ENCODE peak calls at places on chromosomes 1 and 21, in five cellular contexts. One of them, this sample, is unnamed.

GRCh38 chr21:28337319-28337718 is 655.4 kb downstream of the LTN1 start:
- DNase-seq in AG09309: peak; percentile 51
- DNase-seq in kidney epithelial cell: no peak
- DNase-seq in left ventricle myocardium inferior: no peak
- DNase-seq in astrocyte of the spinal cord: peak; percentile 71
- DNase-seq in this sample: peak; percentile 78

GRCh38 chr1:7372477-7373120 is 398.5 kb upstream of the VAMP3 start:
- DNase-seq in AG09309: no peak
- DNase-seq in kidney epithelial cell: no peak
- DNase-seq in left ventricle myocardium inferior: no peak
- DNase-seq in astrocyte of the spinal cord: no peak
- DNase-seq in this sample: no peak

GRCh38 chr1:223421025-223421424 is 27.8 kb downstream of the CCDC185 start:
- DNase-seq in AG09309: no peak
- DNase-seq in kidney epithelial cell: no peak
- DNase-seq in left ventricle myocardium inferior: no peak
- DNase-seq in astrocyte of the spinal cord: no peak
- DNase-seq in this sample: no peak

GRCh38 chr1:181206979-181207790 is 118.7 kb downstream of the IER5 start:
- DNase-seq in AG09309: no peak
- DNase-seq in kidney epithelial cell: no peak
- DNase-seq in left ventricle myocardium inferior: no peak
- DNase-seq in astrocyte of the spinal cord: no peak
- DNase-seq in this sample: no peak

GRCh38 chr1:235075121-235075954 is 53.3 kb downstream of the TOMM20 start:
- DNase-seq in AG09309: peak; percentile 71
- DNase-seq in kidney epithelial cell: peak; percentile 88
- DNase-seq in left ventricle myocardium inferior: peak; percentile 74
- DNase-seq in astrocyte of the spinal cord: peak; percentile 92
- DNase-seq in this sample: peak; percentile 97

GRCh38 chr21:25964009-25964408 is 206.6 kb downstream of the APP start:
- DNase-seq in AG09309: no peak
- DNase-seq in kidney epithelial cell: no peak
- DNase-seq in left ventricle myocardium inferior: no peak
- DNase-seq in astrocyte of the spinal cord: peak; percentile 33
- DNase-seq in this sample: no peak

GRCh38 chr1:12057382-12057781 is 5.7 kb upstream of the TNFRSF8 start:
- DNase-seq in AG09309: no peak
- DNase-seq in kidney epithelial cell: no peak
- DNase-seq in left ventricle myocardium inferior: no peak
- DNase-seq in astrocyte of the spinal cord: no peak
- DNase-seq in this sample: peak; percentile 23

GRCh38 chr1:44212355-44213221 is 683 bp upstream of the DMAP1 start:
- DNase-seq in AG09309: no peak
- DNase-seq in kidney epithelial cell: no peak
- DNase-seq in left ventricle myocardium inferior: no peak
- DNase-seq in astrocyte of the spinal cord: no peak
- DNase-seq in this sample: no peak

GRCh38 chr1:213686983-213687382 is 300.8 kb upstream of the PROX1 start:
- DNase-seq in AG09309: no peak
- DNase-seq in kidney epithelial cell: no peak
- DNase-seq in left ventricle myocardium inferior: no peak
- DNase-seq in astrocyte of the spinal cord: no peak
- DNase-seq in this sample: no peak

GRCh38 chr1:206012086-206012859 is 9.1 kb upstream of the RAB7B start:
- DNase-seq in AG09309: no peak
- DNase-seq in kidney epithelial cell: no peak
- DNase-seq in left ventricle myocardium inferior: peak; percentile 68
- DNase-seq in astrocyte of the spinal cord: no peak
- DNase-seq in this sample: no peak

GRCh38 chr1:33161061-33161681 is 20.7 kb downstream of the TRIM62 start:
- DNase-seq in AG09309: no peak
- DNase-seq in kidney epithelial cell: no peak
- DNase-seq in left ventricle myocardium inferior: peak; percentile 72
- DNase-seq in astrocyte of the spinal cord: peak; percentile 94
- DNase-seq in this sample: peak; percentile 48

GRCh38 chr1:109832935-109833334 is 69.2 kb upstream of the EPS8L3 start:
- DNase-seq in AG09309: no peak
- DNase-seq in kidney epithelial cell: no peak
- DNase-seq in left ventricle myocardium inferior: no peak
- DNase-seq in astrocyte of the spinal cord: no peak
- DNase-seq in this sample: no peak

GRCh38 chr1:29639741-29640427 is 403.6 kb downstream of the PTPRU start:
- DNase-seq in AG09309: no peak
- DNase-seq in kidney epithelial cell: peak; percentile 95
- DNase-seq in left ventricle myocardium inferior: no peak
- DNase-seq in astrocyte of the spinal cord: peak; percentile 87
- DNase-seq in this sample: peak; percentile 67

GRCh38 chr1:182752077-182752826 is 37.3 kb upstream of the NPL start:
- DNase-seq in AG09309: no peak
- DNase-seq in kidney epithelial cell: peak; percentile 35
- DNase-seq in left ventricle myocardium inferior: peak; percentile 16
- DNase-seq in astrocyte of the spinal cord: peak; percentile 94
- DNase-seq in this sample: peak; percentile 62

GRCh38 chr1:41917835-41918449 is 780 bp downstream of the HIVEP3 start:
- DNase-seq in AG09309: no peak
- DNase-seq in kidney epithelial cell: no peak
- DNase-seq in left ventricle myocardium inferior: peak; percentile 47
- DNase-seq in astrocyte of the spinal cord: no peak
- DNase-seq in this sample: peak; percentile 29

GRCh38 chr1:228145050-228145343 is 4.7 kb upstream of the GJC2 start:
- DNase-seq in AG09309: no peak
- DNase-seq in kidney epithelial cell: no peak
- DNase-seq in left ventricle myocardium inferior: no peak
- DNase-seq in astrocyte of the spinal cord: no peak
- DNase-seq in this sample: no peak

GRCh38 chr1:101506541-101507164 is 269.8 kb downstream of the S1PR1 start:
- DNase-seq in AG09309: no peak
- DNase-seq in kidney epithelial cell: no peak
- DNase-seq in left ventricle myocardium inferior: no peak
- DNase-seq in astrocyte of the spinal cord: peak; percentile 33
- DNase-seq in this sample: peak; percentile 31

GRCh38 chr1:67126111-67126746 is 8.5 kb downstream of the C1orf141 start:
- DNase-seq in AG09309: no peak
- DNase-seq in kidney epithelial cell: no peak
- DNase-seq in left ventricle myocardium inferior: no peak
- DNase-seq in astrocyte of the spinal cord: no peak
- DNase-seq in this sample: peak; percentile 13

GRCh38 chr1:214670098-214670497 is 67.1 kb downstream of the CENPF start:
- DNase-seq in AG09309: no peak
- DNase-seq in kidney epithelial cell: peak; percentile 2
- DNase-seq in left ventricle myocardium inferior: peak; percentile 42
- DNase-seq in astrocyte of the spinal cord: peak; percentile 79
- DNase-seq in this sample: peak; percentile 65

GRCh38 chr1:178031856-178032320 is 62.0 kb upstream of the RASAL2 start:
- DNase-seq in AG09309: peak; percentile 87
- DNase-seq in kidney epithelial cell: peak; percentile 62
- DNase-seq in left ventricle myocardium inferior: peak; percentile 84
- DNase-seq in astrocyte of the spinal cord: peak; percentile 94
- DNase-seq in this sample: peak; percentile 93

GRCh38 chr21:45053561-45053960 is 20.8 kb upstream of the ADARB1 start:
- DNase-seq in AG09309: no peak
- DNase-seq in kidney epithelial cell: no peak
- DNase-seq in left ventricle myocardium inferior: no peak
- DNase-seq in astrocyte of the spinal cord: no peak
- DNase-seq in this sample: no peak

GRCh38 chr21:45050786-45051489 is 23.4 kb upstream of the ADARB1 start:
- DNase-seq in AG09309: peak; percentile 89
- DNase-seq in kidney epithelial cell: no peak
- DNase-seq in left ventricle myocardium inferior: no peak
- DNase-seq in astrocyte of the spinal cord: peak; percentile 91
- DNase-seq in this sample: peak; percentile 100

GRCh38 chr21:45050361-45050785 is 24.0 kb upstream of the ADARB1 start:
- DNase-seq in AG09309: no peak
- DNase-seq in kidney epithelial cell: no peak
- DNase-seq in left ventricle myocardium inferior: no peak
- DNase-seq in astrocyte of the spinal cord: no peak
- DNase-seq in this sample: no peak

GRCh38 chr21:45052960-45053359 is 21.4 kb upstream of the ADARB1 start:
- DNase-seq in AG09309: no peak
- DNase-seq in kidney epithelial cell: no peak
- DNase-seq in left ventricle myocardium inferior: no peak
- DNase-seq in astrocyte of the spinal cord: no peak
- DNase-seq in this sample: no peak

DNA sequence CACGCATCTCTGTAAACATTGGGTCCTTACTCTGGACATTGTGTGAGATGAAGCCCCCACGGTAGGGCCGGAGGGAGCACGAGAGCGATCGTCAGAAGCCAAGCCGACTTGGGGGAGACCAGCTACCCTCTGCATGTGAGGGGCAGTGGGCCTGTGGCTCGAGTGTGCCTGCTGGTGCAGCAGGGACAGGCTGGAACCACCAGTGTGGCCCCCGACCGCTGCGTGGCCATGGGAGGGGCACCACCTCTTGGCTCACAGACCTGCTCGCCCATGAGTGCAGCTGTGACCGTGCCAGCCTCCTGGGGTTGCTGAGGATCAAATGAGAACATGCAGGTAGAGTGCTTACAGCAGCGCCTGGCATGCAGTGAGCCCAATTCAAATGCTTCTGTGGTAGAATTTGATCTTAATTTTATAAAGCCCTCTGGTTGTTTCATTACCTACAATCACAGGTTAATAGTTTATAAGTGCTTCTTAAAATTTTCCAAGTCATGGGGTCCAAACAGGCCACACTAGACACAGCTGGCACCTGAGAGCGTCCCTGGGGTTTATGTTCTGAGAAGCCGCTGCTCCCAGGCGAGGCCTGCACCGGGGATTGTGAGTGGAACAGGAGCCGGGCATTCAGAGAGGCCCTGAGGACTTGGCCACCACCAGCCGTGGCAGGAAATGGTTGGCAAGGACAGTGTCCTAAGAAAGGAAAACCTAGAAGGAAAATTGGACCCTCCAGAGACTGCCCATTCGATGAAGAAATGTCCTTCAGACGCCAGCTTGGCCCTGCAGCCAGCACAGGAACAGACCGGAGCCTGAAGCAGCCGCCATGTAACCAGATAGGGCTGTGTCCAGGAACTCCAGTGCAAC is 22.6 kb upstream of the ADARB1 start:
- DNase-seq in AG09309: no peak
- DNase-seq in kidney epithelial cell: no peak
- DNase-seq in left ventricle myocardium inferior: no peak
- DNase-seq in astrocyte of the spinal cord: no peak
- DNase-seq in this sample: no peak
- H3K4me3 ChIP-seq in AG09309: no peak overlapping the region
- H3K4me3 ChIP-seq in kidney epithelial cell: no peak overlapping the region
- H3K4me3 ChIP-seq in left ventricle myocardium inferior: no peak overlapping the region
- H3K4me3 ChIP-seq in astrocyte of the spinal cord: no peak overlapping the region
- H3K4me3 ChIP-seq in this sample: no peak overlapping the region

GRCh38 chr1:9907441-9907840 is 2.6 kb downstream of the CTNNBIP1 start:
- DNase-seq in AG09309: no peak
- DNase-seq in kidney epithelial cell: no peak
- DNase-seq in left ventricle myocardium inferior: no peak
- DNase-seq in astrocyte of the spinal cord: no peak
- DNase-seq in this sample: no peak

GRCh38 chr1:9909222-9910046 is 635 bp downstream of the CTNNBIP1 start:
- DNase-seq in AG09309: no peak
- DNase-seq in kidney epithelial cell: no peak
- DNase-seq in left ventricle myocardium inferior: peak; percentile 23
- DNase-seq in astrocyte of the spinal cord: no peak
- DNase-seq in this sample: no peak

GRCh38 chr1:9910425-9911178 is 533 bp upstream of the CTNNBIP1 start:
- DNase-seq in AG09309: peak; percentile 93
- DNase-seq in kidney epithelial cell: peak; percentile 87
- DNase-seq in left ventricle myocardium inferior: peak; percentile 100
- DNase-seq in astrocyte of the spinal cord: peak; percentile 99
- DNase-seq in this sample: peak; percentile 98

GRCh38 chr1:9910080-9910424 is at the start of gene CTNNBIP1:
- DNase-seq in AG09309: no peak
- DNase-seq in kidney epithelial cell: no peak
- DNase-seq in left ventricle myocardium inferior: no peak
- DNase-seq in astrocyte of the spinal cord: no peak
- DNase-seq in this sample: no peak

GRCh38 chr1:9908846-9909221 is 1.2 kb downstream of the CTNNBIP1 start:
- DNase-seq in AG09309: no peak
- DNase-seq in kidney epithelial cell: no peak
- DNase-seq in left ventricle myocardium inferior: no peak
- DNase-seq in astrocyte of the spinal cord: no peak
- DNase-seq in this sample: no peak
- H3K4me3 ChIP-seq in AG09309: peak overlapping the region; percentile 90
- H3K4me3 ChIP-seq in kidney epithelial cell: no peak overlapping the region
- H3K4me3 ChIP-seq in left ventricle myocardium inferior: peak overlapping the region; percentile 97
- H3K4me3 ChIP-seq in astrocyte of the spinal cord: peak overlapping the region; percentile 76
- H3K4me3 ChIP-seq in this sample: peak overlapping the region; percentile 92

GRCh38 chr1:53340660-53341520 is 13.0 kb upstream of the LRP8 start:
- DNase-seq in AG09309: no peak
- DNase-seq in kidney epithelial cell: no peak
- DNase-seq in left ventricle myocardium inferior: no peak
- DNase-seq in astrocyte of the spinal cord: no peak
- DNase-seq in this sample: no peak

GRCh38 chr1:53341521-53341895 is 13.6 kb upstream of the LRP8 start:
- DNase-seq in AG09309: no peak
- DNase-seq in kidney epithelial cell: no peak
- DNase-seq in left ventricle myocardium inferior: no peak
- DNase-seq in astrocyte of the spinal cord: no peak
- DNase-seq in this sample: no peak

GRCh38 chr1:53343831-53344668 is 16.2 kb upstream of the LRP8 start:
- DNase-seq in AG09309: no peak
- DNase-seq in kidney epithelial cell: no peak
- DNase-seq in left ventricle myocardium inferior: no peak
- DNase-seq in astrocyte of the spinal cord: no peak
- DNase-seq in this sample: peak; percentile 11

GRCh38 chr1:53342735-53343470 is 15.0 kb upstream of the LRP8 start:
- DNase-seq in AG09309: no peak
- DNase-seq in kidney epithelial cell: no peak
- DNase-seq in left ventricle myocardium inferior: no peak
- DNase-seq in astrocyte of the spinal cord: no peak
- DNase-seq in this sample: no peak

DNA sequence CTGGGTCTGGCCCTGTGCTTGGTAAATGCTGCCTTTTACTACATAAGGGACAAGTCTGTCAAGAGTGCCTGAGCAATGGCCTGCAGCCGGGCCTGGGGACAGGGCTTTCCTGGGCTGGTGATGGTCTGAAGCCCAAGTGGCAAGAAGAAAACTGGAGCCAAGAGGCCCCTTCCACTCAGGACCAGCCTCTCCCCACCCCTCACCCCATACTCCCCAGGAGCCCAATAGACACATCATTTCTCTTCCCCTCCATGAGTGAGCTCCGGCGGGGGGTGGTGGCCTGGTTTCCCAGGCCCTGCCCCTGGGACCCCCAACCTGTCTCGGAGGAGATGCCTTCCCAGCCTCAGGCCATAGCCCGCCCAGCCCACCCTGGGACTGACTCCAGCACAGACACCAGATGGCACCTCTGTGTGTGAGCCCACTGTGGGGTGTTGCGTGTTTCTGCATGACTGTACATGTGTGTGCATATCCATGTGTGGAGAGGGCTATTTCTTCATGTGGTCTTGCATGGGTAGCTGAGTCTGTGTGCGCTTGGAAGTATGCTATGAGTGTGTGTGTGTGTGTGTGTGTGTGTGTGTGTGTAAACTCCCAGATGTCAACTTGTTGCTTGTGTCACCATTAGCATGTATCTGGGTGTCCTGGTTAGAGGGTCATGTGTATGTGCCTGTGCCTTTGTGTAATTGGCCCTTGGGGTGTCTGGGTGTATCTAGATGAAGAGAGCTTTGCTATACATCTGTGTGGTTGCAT is 14.3 kb upstream of the LRP8 start:
- DNase-seq in AG09309: no peak
- DNase-seq in kidney epithelial cell: no peak
- DNase-seq in left ventricle myocardium inferior: no peak
- DNase-seq in astrocyte of the spinal cord: no peak
- DNase-seq in this sample: no peak
- H3K4me3 ChIP-seq in AG09309: no peak overlapping the region
- H3K4me3 ChIP-seq in kidney epithelial cell: no peak overlapping the region
- H3K4me3 ChIP-seq in left ventricle myocardium inferior: no peak overlapping the region
- H3K4me3 ChIP-seq in astrocyte of the spinal cord: no peak overlapping the region
- H3K4me3 ChIP-seq in this sample: no peak overlapping the region

GRCh38 chr1:86503477-86504129 is 34.9 kb downstream of the CLCA1 start:
- DNase-seq in AG09309: no peak
- DNase-seq in kidney epithelial cell: no peak
- DNase-seq in left ventricle myocardium inferior: peak; percentile 56
- DNase-seq in astrocyte of the spinal cord: no peak
- DNase-seq in this sample: peak; percentile 18
- H3K4me3 ChIP-seq in AG09309: no peak overlapping the region
- H3K4me3 ChIP-seq in kidney epithelial cell: peak overlapping the region; percentile 11
- H3K4me3 ChIP-seq in left ventricle myocardium inferior: peak overlapping the region; percentile 59
- H3K4me3 ChIP-seq in astrocyte of the spinal cord: no peak overlapping the region
- H3K4me3 ChIP-seq in this sample: no peak overlapping the region